ENCODE peak calls at places on chromosomes 16 and 17, in six cellular contexts. C is adrenal gland; G is CD8-positive, alpha-beta memory T cell; V is aorta; O is esophagus squamous epithelium; R is HCT116. Y is an unnamed sample.

GRCh38 chr17:47188266-47188665 is 829 bp downstream of the CDC27 start:
- DNase-seq in C (no peak), G (peak; percentile 7), V (no peak), O (no peak), R (no peak), Y (no peak)

GRCh38 chr17:75810216-75810615 is 25.6 kb downstream of the UNK start:
- DNase-seq in C (no peak), G (no peak), V (peak; percentile 37), O (no peak), R (no peak), Y (no peak)

GRCh38 chr16:50072730-50073129 is 7.0 kb downstream of the HEATR3 start:
- DNase-seq in C (no peak), G (no peak), V (no peak), O (no peak), R (no peak), Y (no peak)

GRCh38 chr16:82281544-82281943 is 111.5 kb upstream of the MPHOSPH6 start:
- DNase-seq in C (no peak), G (no peak), V (no peak), O (no peak), R (no peak), Y (no peak)

GRCh38 chr17:79923974-79924638 is 84.9 kb upstream of the CBX4 start:
- DNase-seq in C (no peak), G (no peak), V (no peak), O (no peak), R (peak; percentile 52), Y (no peak)

GRCh38 chr17:524570-524969 is 172.0 kb upstream of the RPH3AL start:
- DNase-seq in C (no peak), G (no peak), V (no peak), O (no peak), R (no peak), Y (no peak)

GRCh38 chr17:4850236-4850635 is 17.1 kb downstream of the MINK1 start:
- DNase-seq in C (no peak), G (no peak), V (no peak), O (no peak), R (no peak), Y (no peak)

GRCh38 chr16:66258916-66259845 is 107.3 kb upstream of the CDH5 start:
- DNase-seq in C (no peak), G (no peak), V (peak; percentile 37), O (no peak), R (no peak), Y (no peak)

GRCh38 chr16:264440-264951 is 11.2 kb downstream of the RGS11 start:
- DNase-seq in C (no peak), G (no peak), V (no peak), O (no peak), R (no peak), Y (no peak)

GRCh38 chr16:31706318-31706717 is 167.3 kb upstream of the ZNF267 start:
- DNase-seq in C (no peak), G (no peak), V (no peak), O (no peak), R (no peak), Y (peak; percentile 56)
- H3K4me3 ChIP-seq in C (no peak overlapping the region), G (no peak overlapping the region), V (no peak overlapping the region), O (no peak overlapping the region), R (no peak overlapping the region), Y (no peak overlapping the region)

GRCh38 chr16:19127674-19128131 is 13.9 kb downstream of the ITPRIPL2 start:
- DNase-seq in C (no peak), G (no peak), V (no peak), O (no peak), R (no peak), Y (no peak)

GRCh38 chr16:19130385-19130784 is 16.6 kb downstream of the ITPRIPL2 start:
- DNase-seq in C (no peak), G (no peak), V (no peak), O (no peak), R (no peak), Y (no peak)

GRCh38 chr16:19126300-19126699 is 12.5 kb downstream of the ITPRIPL2 start:
- DNase-seq in C (no peak), G (no peak), V (no peak), O (no peak), R (no peak), Y (no peak)

GRCh38 chr16:19127205-19127604 is 13.4 kb downstream of the ITPRIPL2 start:
- DNase-seq in C (no peak), G (no peak), V (no peak), O (no peak), R (no peak), Y (no peak)

GRCh38 chr16:19128454-19129210 is 14.9 kb downstream of the ITPRIPL2 start:
- DNase-seq in C (no peak), G (no peak), V (no peak), O (no peak), R (no peak), Y (no peak)
- H3K4me1 ChIP-seq in C (peaks cover 30% of the 10 kb centered on the region), G (no peaks in the 10 kb centered on the region), V (no peaks in the 10 kb centered on the region), O (peaks cover 67% of the 10 kb centered on the region), R (peaks cover 44% of the 10 kb centered on the region), Y (peaks cover 61% of the 10 kb centered on the region)

GRCh38 chr17:50932584-50932901 is 66.4 kb upstream of the TOB1 start:
- DNase-seq in C (no peak), G (no peak), V (no peak), O (no peak), R (no peak), Y (no peak)
- H3K27ac ChIP-seq in C (peak overlapping the region; percentile 99), G (no peak overlapping the region), V (peak overlapping the region; percentile 49), O (peak overlapping the region; percentile 92), R (no peak overlapping the region), Y (no peak overlapping the region)

GRCh38 chr17:78041401-78042179 is 83.1 kb downstream of the TNRC6C start:
- DNase-seq in C (no peak), G (no peak), V (no peak), O (no peak), R (no peak), Y (no peak)
- H3K4me3 ChIP-seq in C (no peak overlapping the region), G (no peak overlapping the region), V (peak overlapping the region; percentile 77), O (peak overlapping the region; percentile 38), R (peak overlapping the region; percentile 67), Y (peak overlapping the region; percentile 34)